ENCODE peak calls at places on chromosome 11, in six cellular contexts. A is glutamatergic neuron, V is left lung, U is cardiac fibroblast, H is pancreas, O is kidney. T is an unnamed sample.

GRCh38 chr11:57622263-57622662 is 24.8 kb downstream of the SERPING1 start:
- DNase-seq in A (no peak), V (no peak), U (no peak), H (no peak), O (no peak), T (no peak)

GRCh38 chr11:134950692-134951304 is 538.8 kb upstream of the B3GAT1 start:
- DNase-seq in A (no peak), V (no peak), U (peak; percentile 38), H (no peak), O (no peak), T (peak; percentile 26)

GRCh38 chr11:69501891-69502860 is 20.7 kb downstream of the LINC01488 start:
- DNase-seq in A (no peak), V (peak; percentile 69), U (no peak), H (peak; percentile 54), O (no peak), T (no peak)

GRCh38 chr11:64268687-64269379 is 15.6 kb downstream of the BAD start:
- DNase-seq in A (peak; percentile 69), V (no peak), U (peak; percentile 75), H (peak; percentile 72), O (peak; percentile 92), T (peak; percentile 60)

GRCh38 chr11:101912823-101913284 is 2.0 kb upstream of the CEP126 start:
- DNase-seq in A (no peak), V (no peak), U (peak; percentile 90), H (no peak), O (no peak), T (peak; percentile 83)

GRCh38 chr11:71240865-71241691 is 11.3 kb downstream of the SHANK2 start:
- DNase-seq in A (no peak), V (no peak), U (peak; percentile 82), H (peak; percentile 53), O (peak; percentile 93), T (peak; percentile 96)

GRCh38 chr11:32385998-32386397 is 49.3 kb downstream of the WT1 start:
- DNase-seq in A (no peak), V (no peak), U (peak; percentile 77), H (no peak), O (no peak), T (peak; percentile 75)

GRCh38 chr11:77064648-77065217 is 2.0 kb upstream of the CAPN5 start:
- DNase-seq in A (no peak), V (no peak), U (no peak), H (no peak), O (peak; percentile 30), T (no peak)

DNA sequence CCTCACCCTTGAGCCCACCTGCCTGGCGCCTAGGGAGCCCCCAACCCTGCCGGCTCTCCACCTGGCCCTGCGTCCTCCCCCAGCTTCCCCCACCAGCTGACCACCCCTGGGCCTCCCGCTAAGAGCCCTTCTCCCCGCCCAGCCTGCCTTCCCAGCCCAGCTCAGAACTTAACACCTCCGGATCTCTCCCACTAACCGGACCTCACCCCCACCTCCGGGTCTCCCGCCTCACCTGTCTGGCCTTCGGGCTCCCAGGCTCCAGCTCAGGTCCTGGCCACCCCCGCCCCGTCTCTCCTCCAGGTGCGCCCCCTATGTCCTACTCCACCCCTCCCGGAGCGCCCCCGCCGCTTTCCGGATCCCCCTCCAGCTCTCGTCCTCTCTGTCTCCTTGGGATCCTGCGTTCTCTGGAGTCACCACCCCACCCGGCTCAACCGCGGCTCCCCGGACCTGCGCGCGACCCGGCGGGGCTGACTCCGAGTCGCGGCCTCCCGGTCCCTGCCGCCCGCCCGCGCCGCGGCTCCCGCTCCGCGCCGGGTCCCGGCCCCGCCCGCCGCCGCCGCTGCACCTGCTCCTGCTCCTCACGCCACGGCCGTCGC is at the start of gene KCNJ11:
- DNase-seq in A (no peak), V (no peak), U (no peak), H (no peak), O (peak; percentile 84), T (no peak)
- TF ChIP-seq CTCF in A (no peak), V (no peak), U (no peak), H (no peak), O (no peak), T (no peak)

DNA sequence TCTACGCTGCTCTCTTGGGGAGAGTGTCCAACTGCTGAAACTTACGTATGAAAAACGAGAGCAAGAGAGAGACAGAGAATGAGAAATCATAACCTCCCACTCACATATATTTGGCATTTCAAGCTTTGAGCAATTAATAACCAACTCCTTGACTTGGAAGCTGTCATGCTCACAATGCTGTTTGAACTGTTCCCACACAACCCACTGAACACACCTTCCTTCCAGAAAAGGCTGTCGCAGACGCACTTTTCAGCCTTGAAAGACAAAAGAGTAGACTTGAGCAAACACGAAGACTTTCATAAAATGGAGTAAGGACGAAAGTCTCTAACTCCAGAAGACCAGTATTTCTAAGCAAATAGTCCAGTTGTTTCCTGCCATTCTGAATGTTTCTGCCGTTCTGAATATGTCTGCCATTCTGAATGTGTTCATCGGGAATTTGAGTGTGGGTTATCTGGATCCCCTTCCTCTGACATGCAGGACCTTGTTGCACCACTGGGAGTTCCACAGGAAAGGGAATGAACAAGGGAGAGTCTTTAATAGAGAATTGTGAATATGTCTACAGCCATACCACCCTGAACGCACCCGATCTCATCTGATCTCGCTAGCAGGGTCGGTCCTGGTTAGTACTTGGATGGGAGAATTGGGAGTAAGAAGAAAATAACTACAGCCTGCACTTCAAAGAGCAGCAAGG is 86.2 kb upstream of the BARX2 start:
- DNase-seq in A (no peak), V (no peak), U (no peak), H (no peak), O (no peak), T (no peak)
- TF ChIP-seq CTCF in A (peak; percentile 13), V (no peak), U (no peak), H (no peak), O (no peak), T (no peak)

GRCh38 chr11:79046365-79046764 is 394.5 kb downstream of the TENM4 start:
- DNase-seq in A (no peak), V (no peak), U (no peak), H (no peak), O (no peak), T (no peak)

GRCh38 chr11:79045018-79045787 is 395.6 kb downstream of the TENM4 start:
- DNase-seq in A (no peak), V (no peak), U (no peak), H (no peak), O (no peak), T (no peak)

GRCh38 chr11:79047980-79048379 is 392.9 kb downstream of the TENM4 start:
- DNase-seq in A (no peak), V (no peak), U (no peak), H (no peak), O (no peak), T (no peak)

GRCh38 chr11:79045811-79046304 is 395.0 kb downstream of the TENM4 start:
- DNase-seq in A (no peak), V (no peak), U (no peak), H (no peak), O (no peak), T (no peak)

DNA sequence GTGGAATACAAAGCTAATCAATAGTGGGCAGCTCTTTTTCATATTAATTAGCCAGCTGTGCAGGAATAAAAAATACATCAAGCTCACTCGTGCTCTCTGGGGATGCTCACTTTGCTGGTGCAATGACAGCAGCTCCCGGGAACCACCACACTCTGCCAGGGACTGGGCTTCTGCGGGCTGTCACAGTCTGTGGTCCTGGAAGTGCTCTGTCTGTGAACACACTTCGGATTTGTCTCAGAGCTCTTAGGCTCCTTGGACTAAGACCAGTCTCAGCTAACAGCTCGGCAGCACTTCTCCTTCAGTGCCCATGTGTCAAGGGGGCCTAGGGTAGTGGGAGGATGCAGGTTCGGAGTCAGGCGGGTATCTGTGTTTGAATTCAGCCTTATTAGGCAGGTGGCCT is 393.5 kb downstream of the TENM4 start:
- DNase-seq in A (peak; percentile 42), V (no peak), U (no peak), H (no peak), O (no peak), T (no peak)
- TF ChIP-seq CTCF in A (no peak), V (no peak), U (no peak), H (no peak), O (no peak), T (no peak)

GRCh38 chr11:67666676-67667489 is 7.5 kb downstream of the ALDH3B2 start:
- DNase-seq in A (no peak), V (no peak), U (no peak), H (no peak), O (no peak), T (no peak)
- TF ChIP-seq CTCF in A (no peak), V (no peak), U (no peak), H (no peak), O (no peak), T (no peak)

GRCh38 chr11:127071606-127072005 is 71.0 kb upstream of the KIRREL3 start:
- DNase-seq in A (no peak), V (no peak), U (no peak), H (no peak), O (no peak), T (no peak)

GRCh38 chr11:127073621-127074020 is 73.1 kb upstream of the KIRREL3 start:
- DNase-seq in A (no peak), V (no peak), U (no peak), H (no peak), O (no peak), T (no peak)

GRCh38 chr11:127070808-127071207 is 70.2 kb upstream of the KIRREL3 start:
- DNase-seq in A (no peak), V (no peak), U (no peak), H (no peak), O (no peak), T (no peak)

DNA sequence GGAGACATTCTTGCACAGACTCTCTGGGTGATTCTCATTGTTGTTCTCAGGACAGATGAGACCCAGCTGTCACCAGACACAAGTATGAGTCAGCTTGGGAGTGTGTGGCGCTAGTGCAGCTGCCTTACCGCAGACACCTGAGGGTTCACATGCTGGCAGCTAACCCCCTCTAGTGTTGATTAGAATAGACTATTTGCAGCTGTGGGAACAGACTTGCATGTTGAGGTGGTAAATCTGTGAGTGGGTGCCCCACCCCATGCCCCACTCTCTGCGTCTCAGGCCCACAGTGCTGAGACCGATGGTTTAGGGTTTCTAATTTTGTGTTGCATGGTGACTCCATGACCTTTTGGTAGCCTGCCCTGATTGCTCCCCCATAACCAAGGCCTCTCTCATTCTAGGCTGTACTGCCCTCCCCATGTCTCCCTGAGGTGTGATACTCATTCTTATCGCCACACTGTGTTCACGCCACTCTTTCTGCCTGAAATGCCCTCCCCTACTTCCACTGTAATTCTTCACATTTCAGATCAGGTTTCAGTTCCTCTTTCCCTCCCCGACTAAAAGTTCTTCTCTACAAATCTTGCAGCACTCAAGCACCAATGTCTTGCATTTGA is 73.7 kb upstream of the KIRREL3 start:
- DNase-seq in A (peak; percentile 78), V (no peak), U (peak; percentile 60), H (no peak), O (no peak), T (no peak)
- TF ChIP-seq CTCF in A (peak; percentile 52), V (no peak), U (peak; percentile 24), H (no peak), O (no peak), T (no peak)

DNA sequence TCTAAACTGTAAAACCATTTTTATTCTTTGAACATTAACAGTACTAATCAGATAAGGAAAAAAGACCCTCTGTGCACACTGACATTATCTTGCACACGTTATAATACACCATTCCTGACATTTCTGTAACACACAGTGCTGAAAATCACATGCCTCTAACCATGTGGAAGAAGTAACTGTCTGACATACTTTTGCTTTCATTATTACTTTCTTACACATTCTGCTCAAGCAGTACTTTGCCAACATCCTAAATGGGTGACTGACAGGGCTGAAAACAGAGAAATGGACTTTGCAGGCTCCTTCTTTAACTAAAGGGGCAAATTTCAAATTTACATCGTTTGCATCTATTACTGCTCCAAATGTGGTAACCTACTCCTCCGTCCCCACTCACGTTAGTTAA is 22.8 kb upstream of the TP53AIP1 start:
- DNase-seq in A (no peak), V (no peak), U (no peak), H (no peak), O (no peak), T (peak; percentile 47)
- TF ChIP-seq CTCF in A (no peak), V (no peak), U (no peak), H (no peak), O (no peak), T (no peak)

GRCh38 chr11:88281317-88281712 is 56.2 kb downstream of the CTSC start:
- DNase-seq in A (no peak), V (no peak), U (peak; percentile 42), H (no peak), O (no peak), T (peak; percentile 45)
- TF ChIP-seq CTCF in A (no peak), V (no peak), U (peak; percentile 14), H (no peak), O (no peak), T (peak; percentile 34)

T was measured in choroid plexus epithelial cell.